ENCODE peak calls at places on chromosomes 3 and 15, in four cellular contexts. L is NCI-H1436, U is SJSA1, Z is NCI-H2107. C is an unnamed sample.

GRCh38 chr3:13484861-13485590 is 4.9 kb downstream of the HDAC11 start:
- DNase-seq in L (no peak), U (no peak), Z (peak), C (peak)

GRCh38 chr15:51775967-51776816 is 24.8 kb downstream of the TMOD2 start:
- DNase-seq in L (no peak), U (peak), Z (peak), C (no peak)

GRCh38 chr3:187186801-187187421 is 10.4 kb upstream of the RTP1 start:
- DNase-seq in L (no peak), U (peak), Z (no peak), C (no peak)

GRCh38 chr15:46815765-46816164 is 901.5 kb upstream of the SEMA6D start:
- DNase-seq in L (peak), U (no peak), Z (no peak), C (no peak)

GRCh38 chr3:72111265-72111972 is 326.5 kb upstream of the PROK2 start:
- DNase-seq in L (no peak), U (no peak), Z (no peak), C (no peak)

GRCh38 chr3:114213669-114214541 is 23.5 kb downstream of the ZNF80 start:
- DNase-seq in L (peak), U (peak), Z (no peak), C (no peak)

GRCh38 chr3:71530903-71531535 is 52.5 kb downstream of the FOXP1 start:
- DNase-seq in L (no peak), U (no peak), Z (no peak), C (no peak)

GRCh38 chr3:159210336-159210735 is 408.5 kb downstream of the MFSD1 start:
- DNase-seq in L (no peak), U (no peak), Z (no peak), C (no peak)

GRCh38 chr3:197829397-197830045 is 38.5 kb downstream of the LRCH3 start:
- DNase-seq in L (no peak), U (no peak), Z (no peak), C (no peak)

GRCh38 chr3:45012577-45012976 is 13.5 kb upstream of the CLEC3B start:
- DNase-seq in L (no peak), U (no peak), Z (no peak), C (no peak)

GRCh38 chr3:126313580-126314304 is 43.5 kb downstream of the KLF15 start:
- DNase-seq in L (no peak), U (no peak), Z (no peak), C (no peak)

GRCh38 chr3:30073622-30074021 is 532.8 kb upstream of the TGFBR2 start:
- DNase-seq in L (no peak), U (no peak), Z (no peak), C (no peak)

C was measured in right lobe of liver.